ENCODE peak calls at places on chromosomes 11 and 22, in six cellular contexts. W is endothelial cell; O is NCI-H446 treated with DMSO at 0.1 percent for 48 hours; C is neuronal stem cell; B is activated CD8-positive, alpha-beta memory T cell treated with anti-CD3 and anti-CD28 coated beads, Interleukin-2, amount 50 U/mL, for 4 hours; R is astrocyte of the spinal cord. P is an unnamed sample.

GRCh38 chr11:86118201-86118600 is 49.3 kb upstream of the PICALM start:
- DNase-seq in C (no peak), W (no peak), R (no peak), O (no peak), B (no peak), P (no peak)

GRCh38 chr11:36372101-36372767 is 76.1 kb downstream of the PRR5L start:
- DNase-seq in R (peak), C (no peak), O (no peak), B (no peak), W (no peak), P (peak)

GRCh38 chr22:44292007-44292370 is 20.8 kb downstream of the SHISAL1 start:
- DNase-seq in W (no peak), R (no peak), B (no peak), O (no peak), C (no peak), P (no peak)

GRCh38 chr22:44550666-44551491 is 52.8 kb upstream of the RTL6 start:
- DNase-seq in R (peak), O (no peak), C (no peak), B (no peak), W (peak), P (peak)

GRCh38 chr11:111765320-111765983 is 737 bp downstream of the PPP2R1B start:
- DNase-seq in C (no peak), O (no peak), R (peak), W (no peak), B (no peak), P (no peak)

GRCh38 chr11:94504689-94505293 is 7.5 kb upstream of the C11orf97 start:
- DNase-seq in O (peak), R (peak), B (no peak), C (peak), W (peak), P (peak)

GRCh38 chr11:36447947-36448346 is 62.1 kb downstream of the TRAF6 start:
- DNase-seq in C (no peak), W (no peak), B (no peak), O (no peak), R (no peak), P (no peak)

GRCh38 chr11:113198907-113199660 is 115.3 kb upstream of the TTC12 start:
- DNase-seq in W (no peak), R (no peak), C (no peak), B (no peak), O (no peak), P (no peak)

GRCh38 chr11:124238512-124238911 is 2.4 kb upstream of the OR8G1 start:
- DNase-seq in W (no peak), C (no peak), R (no peak), B (no peak), O (no peak), P (no peak)

GRCh38 chr22:46100401-46101105 is 49.8 kb upstream of the PPARA start:
- DNase-seq in C (no peak), W (no peak), O (no peak), R (no peak), B (no peak), P (no peak)

GRCh38 chr11:422249-422656 is 7.5 kb upstream of the SIGIRR start:
- DNase-seq in B (no peak), C (no peak), W (no peak), O (no peak), R (no peak), P (no peak)

GRCh38 chr11:81772161-81772560 is 961.5 kb downstream of the FAM181B start:
- DNase-seq in R (peak), B (no peak), C (peak), O (peak), W (no peak), P (no peak)

GRCh38 chr11:12029738-12030363 is 21.4 kb upstream of the DKK3 start:
- DNase-seq in W (no peak), R (no peak), B (no peak), O (no peak), C (peak), P (no peak)

GRCh38 chr11:111269146-111269868 is 23.8 kb downstream of the POU2AF2 start:
- DNase-seq in B (no peak), R (peak), W (no peak), O (no peak), C (peak), P (no peak)

GRCh38 chr11:107405260-107405659 is 52.4 kb downstream of the CWF19L2 start:
- DNase-seq in W (no peak), O (no peak), B (no peak), C (no peak), R (no peak), P (no peak)

GRCh38 chr11:128343134-128343514 is 244.2 kb downstream of the ETS1 start:
- DNase-seq in W (no peak), C (no peak), O (no peak), R (no peak), B (no peak), P (no peak)

P was measured in AG09319.